ENCODE peak calls at places on chromosomes 3 and 15, in six cellular contexts. Q is body of pancreas, E is esophagus squamous epithelium, Z is ovary, M is IMR-90, P is HepG2. G is an unnamed sample. For H3K4me1, the result is how much of the 10 kb centered on the place peaks cover.

GRCh38 chr3:38281895-38282686 is at the start of gene SLC22A14:
- DNase-seq in M (no peak), Q (no peak), Z (no peak), P (peak), E (no peak), G (no peak)

GRCh38 chr3:128736598-128736997 is 10.6 kb downstream of the RAB7A start:
- DNase-seq in Z (no peak), M (peak), P (no peak), Q (no peak), E (no peak), G (no peak)

GRCh38 chr15:77889009-77889806 is 188.3 kb downstream of the TBC1D2B start:
- DNase-seq in Z (no peak), M (no peak), Q (no peak), P (no peak), E (no peak), G (no peak)

GRCh38 chr3:178966299-178967183 is 105.1 kb downstream of the ZMAT3 start:
- DNase-seq in E (no peak), M (peak), Z (no peak), Q (peak), P (peak), G (no peak)

GRCh38 chr15:94509259-94509658 is 277.9 kb downstream of the MCTP2 start:
- DNase-seq in P (no peak), M (no peak), Z (no peak), E (no peak), Q (no peak), G (no peak)

GRCh38 chr3:33441322-33441976 is 1.2 kb upstream of the UBP1 start:
- DNase-seq in Z (no peak), P (peak), M (no peak), E (peak), Q (no peak), G (peak)

GRCh38 chr15:67463488-67463887 is 57.4 kb upstream of the C15orf61 start:
- DNase-seq in P (peak), Q (no peak), Z (no peak), E (no peak), M (no peak), G (no peak)

GRCh38 chr3:128152419-128153155 is 694 bp upstream of the EEFSEC start:
- DNase-seq in P (peak), Q (no peak), E (no peak), M (peak), Z (no peak), G (no peak)

GRCh38 chr3:65479967-65480366 is 558.8 kb downstream of the MAGI1 start:
- DNase-seq in Q (no peak), E (no peak), M (no peak), Z (no peak), P (no peak), G (no peak)

GRCh38 chr3:30347679-30348216 is 258.7 kb upstream of the TGFBR2 start:
- DNase-seq in M (peak), E (no peak), Z (no peak), Q (no peak), P (peak), G (no peak)

GRCh38 chr15:70098461-70099166 is 897 bp upstream of the TLE3 start:
- DNase-seq in Z (peak), E (no peak), P (peak), Q (peak), M (no peak), G (no peak)

GRCh38 chr3:115651599-115651998 is 28.3 kb downstream of the GAP43 start:
- DNase-seq in Q (no peak), Z (no peak), E (no peak), M (no peak), P (no peak), G (no peak)
- H3K4me1 ChIP-seq in Q (under half), Z (under half), E (under half), M (under half), P (under half), G (under half)

GRCh38 chr3:184176377-184177330 is 2.0 kb downstream of the AP2M1 start:
- DNase-seq in M (peak), P (peak), Z (peak), Q (peak), E (no peak), G (peak)
- TF ChIP-seq POLR2A in M (peak), P (peak), Z (no peak), Q (peak), E (no peak), G (no peak)

GRCh38 chr3:42846682-42847522 is 28.8 kb downstream of the CYP8B1 start:
- DNase-seq in M (no peak), Q (no peak), P (peak), Z (no peak), E (no peak), G (no peak)

GRCh38 chr3:42847731-42848130 is 27.9 kb downstream of the CYP8B1 start:
- DNase-seq in M (no peak), P (no peak), Q (no peak), E (no peak), Z (no peak), G (no peak)

GRCh38 chr3:42843730-42844713 is 31.7 kb downstream of the CYP8B1 start:
- DNase-seq in M (no peak), E (no peak), Z (no peak), Q (peak), P (no peak), G (no peak)

GRCh38 chr3:42841332-42841731 is 32.1 kb downstream of the ACKR2 start:
- DNase-seq in M (no peak), Z (no peak), Q (no peak), E (no peak), P (no peak), G (no peak)

DNA sequence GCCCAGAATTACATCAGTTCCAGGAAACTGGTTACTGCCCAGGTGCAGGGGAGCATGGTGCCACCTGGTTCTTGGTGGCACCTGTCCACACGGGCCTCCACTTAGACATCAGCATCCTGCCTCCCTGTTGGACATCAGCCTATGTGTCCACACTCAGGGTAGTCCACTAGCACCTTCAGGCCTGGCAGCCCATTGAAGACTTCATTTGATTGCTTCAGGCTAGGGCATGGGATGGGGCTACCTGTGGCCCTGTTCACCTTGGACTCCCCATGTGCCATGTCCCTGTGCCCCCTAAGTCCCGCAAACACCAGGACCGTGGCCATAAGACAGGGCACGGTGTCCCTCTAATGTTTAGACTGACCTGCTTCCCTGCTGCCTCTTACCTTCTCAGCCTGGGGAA is 30.9 kb downstream of the CYP8B1 start:
- DNase-seq in Z (no peak), M (no peak), P (no peak), Q (no peak), E (no peak), G (no peak)
- H3K4me1 ChIP-seq in Z (under half), M (under half), P (half or more), Q (under half), E (under half), G (under half)

GRCh38 chr3:123066896-123067688 is at the start of gene PDIA5:
- DNase-seq in Z (peak), M (peak), E (peak), Q (peak), P (peak), G (peak)
- TF ChIP-seq POLR2A in Z (peak), M (peak), E (no peak), Q (peak), P (no peak), G (peak)

GRCh38 chr3:71303627-71304260 is 279.8 kb downstream of the FOXP1 start:
- DNase-seq in Q (no peak), M (no peak), P (no peak), Z (peak), E (no peak), G (no peak)

GRCh38 chr3:71302604-71303003 is 280.9 kb downstream of the FOXP1 start:
- DNase-seq in E (no peak), Q (no peak), Z (no peak), P (no peak), M (no peak), G (no peak)

GRCh38 chr3:71305246-71306206 is 278.0 kb downstream of the FOXP1 start:
- DNase-seq in Z (peak), Q (peak), E (no peak), M (peak), P (peak), G (peak)

GRCh38 chr3:71304684-71305083 is 278.8 kb downstream of the FOXP1 start:
- DNase-seq in Q (no peak), P (peak), Z (peak), M (peak), E (no peak), G (no peak)

GRCh38 chr3:71304261-71304646 is 279.3 kb downstream of the FOXP1 start:
- DNase-seq in P (no peak), Z (no peak), Q (no peak), E (no peak), M (no peak), G (no peak)
- H3K4me1 ChIP-seq in P (half or more), Z (under half), Q (under half), E (under half), M (under half), G (under half)

GRCh38 chr3:183303725-183304124 is 50.7 kb downstream of the B3GNT5 start:
- DNase-seq in E (no peak), Z (no peak), P (no peak), Q (no peak), M (no peak), G (no peak)

GRCh38 chr3:183309276-183309675 is 56.2 kb downstream of the B3GNT5 start:
- DNase-seq in M (no peak), Z (no peak), Q (no peak), E (no peak), P (peak), G (peak)

GRCh38 chr3:183307749-183308148 is 54.7 kb downstream of the B3GNT5 start:
- DNase-seq in Z (no peak), P (no peak), Q (no peak), M (no peak), E (no peak), G (no peak)

GRCh38 chr3:183308746-183309145 is 55.7 kb downstream of the B3GNT5 start:
- DNase-seq in P (no peak), M (no peak), Q (no peak), Z (no peak), E (no peak), G (no peak)

GRCh38 chr3:183306798-183307671 is 54.0 kb downstream of the B3GNT5 start:
- DNase-seq in E (peak), Z (no peak), P (no peak), M (peak), Q (peak), G (peak)
- TF ChIP-seq POLR2A in E (no peak), Z (no peak), P (no peak), M (no peak), Q (peak), G (no peak)

GRCh38 chr3:4720316-4721075 is 227.3 kb downstream of the ITPR1 start:
- DNase-seq in Q (peak), Z (peak), P (peak), M (peak), E (no peak), G (peak)

GRCh38 chr3:4723921-4724698 is 231.0 kb downstream of the ITPR1 start:
- DNase-seq in M (no peak), E (no peak), Z (no peak), Q (peak), P (peak), G (no peak)

GRCh38 chr3:4721511-4721911 is 228.4 kb downstream of the ITPR1 start:
- DNase-seq in Z (no peak), P (no peak), E (no peak), Q (no peak), M (peak), G (no peak)

GRCh38 chr3:4719011-4719649 is 226.0 kb downstream of the ITPR1 start:
- DNase-seq in Z (no peak), M (peak), Q (no peak), P (no peak), E (no peak), G (no peak)

DNA sequence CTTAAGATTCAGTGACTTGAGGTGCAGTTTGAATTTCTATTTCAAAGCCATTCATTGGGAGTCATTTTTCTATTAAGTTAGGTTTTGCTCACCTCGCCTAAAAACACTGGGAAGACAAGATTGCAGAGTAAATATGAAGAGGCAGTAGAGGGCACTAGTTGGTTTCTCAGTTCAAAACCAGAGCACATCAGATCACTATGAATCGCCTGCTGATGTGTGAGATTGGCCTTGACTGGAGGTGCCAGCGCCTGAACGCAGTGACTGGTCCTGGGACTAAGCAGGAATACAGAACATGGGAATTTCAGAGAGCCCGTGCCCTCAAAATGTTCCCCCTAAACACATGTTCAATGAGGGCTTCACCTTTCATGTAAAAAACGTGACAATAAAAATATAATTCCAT is 229.0 kb downstream of the ITPR1 start:
- DNase-seq in Z (peak), P (peak), Q (peak), M (peak), E (no peak), G (no peak)
- H3K4me1 ChIP-seq in Z (under half), P (under half), Q (half or more), M (under half), E (under half), G (half or more)

GRCh38 chr15:73927476-73928240 is 1.4 kb downstream of the LOXL1 start:
- DNase-seq in E (no peak), Z (peak), Q (peak), P (no peak), M (peak), G (peak)

GRCh38 chr15:73927003-73927475 is 777 bp downstream of the LOXL1 start:
- DNase-seq in Q (peak), Z (peak), M (no peak), P (no peak), E (no peak), G (peak)

GRCh38 chr15:73928241-73928579 is 1.9 kb downstream of the LOXL1 start:
- DNase-seq in E (no peak), P (no peak), Z (no peak), M (no peak), Q (no peak), G (peak)

GRCh38 chr15:73924258-73924921 is 1.9 kb upstream of the LOXL1 start:
- DNase-seq in M (peak), P (no peak), E (no peak), Q (no peak), Z (peak), G (no peak)

DNA sequence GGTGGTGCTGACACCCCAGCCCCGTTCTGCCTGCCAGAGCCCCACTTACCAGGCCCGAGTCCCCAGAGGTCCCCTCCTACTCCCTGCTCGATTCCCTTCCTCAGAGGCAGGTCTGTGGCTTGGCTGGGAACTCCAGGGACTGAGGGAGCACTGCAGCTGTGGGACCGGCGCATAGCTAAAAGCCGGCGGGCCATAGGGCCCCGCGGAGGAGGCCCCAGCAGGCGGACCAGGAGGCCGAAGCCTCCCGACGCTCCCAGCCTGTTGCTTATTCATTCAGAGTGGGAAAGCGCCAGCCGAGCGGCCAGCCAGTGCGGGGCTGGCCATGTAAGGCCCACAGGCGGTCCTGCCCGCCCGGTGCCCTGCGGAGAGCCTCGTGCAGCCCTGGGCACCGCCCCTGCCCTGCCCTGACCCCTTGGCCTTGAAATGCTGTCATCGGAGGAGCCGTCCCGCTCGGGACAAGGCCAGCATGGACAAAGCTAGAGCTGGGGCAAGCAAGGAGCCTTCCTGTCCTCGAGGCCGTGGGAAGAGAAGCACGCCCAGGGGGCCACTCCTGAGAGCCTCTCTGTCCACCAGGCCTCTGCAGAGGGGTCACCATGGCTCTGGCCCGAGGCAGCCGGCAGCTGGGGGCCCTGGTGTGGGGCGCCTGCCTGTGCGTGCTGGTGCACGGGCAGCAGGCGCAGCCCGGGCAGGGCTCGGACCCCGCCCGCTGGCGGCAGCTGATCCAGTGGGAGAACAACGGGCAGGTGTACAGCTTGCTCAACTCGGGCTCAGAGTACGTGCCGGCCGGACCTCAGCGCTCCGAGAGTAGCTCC is at the start of gene LOXL1:
- DNase-seq in Q (peak), E (no peak), Z (peak), M (peak), P (peak), G (peak)
- TF ChIP-seq POLR2A in Q (peak), E (no peak), Z (peak), M (peak), P (no peak), G (no peak)

GRCh38 chr3:114056130-114057010 is at the start of the genes CCDC191 and QTRT2:
- DNase-seq in Q (peak), Z (peak), M (peak), E (peak), P (peak), G (peak)
- H3K4me1 ChIP-seq in Q (under half), Z (under half), M (under half), E (under half), P (under half), G (under half)